ENCODE peak calls at places on chromosomes 5 and 9, in nine cellular contexts. U is activated CD4-positive, CD25-positive, alpha-beta regulatory T cell; S is activated T-helper 1 cell treated with anti-CD3 and anti-CD28 coated beads, Interleukin-12 subunit alpha, Interleukin-12 subunit beta, Interleukin-2, Interleukin-4 antibody, amounts not matched to agents 30 ng/mL and 10 ng/mL and 1 ng/mL, durations not matched to agents 14 hours and 24 hours and 36 hours; W is nucleus accumbens; Z is prostate gland; V is iris pigment epithelial cell; O is Peyer's patch; E is A172; Y is T1000. B is an unnamed sample.

GRCh38 chr5:34660444-34660843 is 4.3 kb downstream of the RAI14 start:
- DNase-seq in V (peak), E (peak), O (no peak), U (no peak), S (no peak), Z (no peak), Y (no peak), W (no peak), B (no peak)

GRCh38 chr9:80175286-80175906 is 603.6 kb downstream of the TLE4 start:
- DNase-seq in U (no peak), W (no peak), Y (no peak), Z (no peak), V (peak), S (no peak), O (no peak), E (peak), B (no peak)

GRCh38 chr9:111297061-111297824 is 32.8 kb downstream of the OR2K2 start:
- DNase-seq in Y (no peak), U (no peak), E (no peak), V (peak), O (no peak), W (no peak), Z (no peak), S (no peak), B (no peak)

GRCh38 chr9:95264954-95265615 is 52.4 kb downstream of the FANCC start:
- DNase-seq in Y (no peak), W (no peak), U (no peak), Z (no peak), S (no peak), V (peak), O (no peak), E (peak), B (no peak)

GRCh38 chr5:42767491-42768105 is 11.0 kb downstream of the CCDC152 start:
- DNase-seq in V (peak), S (no peak), Z (no peak), W (no peak), Y (no peak), E (peak), O (no peak), U (no peak), B (no peak)

GRCh38 chr9:128523199-128523925 is 18.8 kb downstream of the GLE1 start:
- DNase-seq in S (no peak), Y (no peak), V (peak), U (no peak), E (peak), Z (no peak), O (no peak), W (peak), B (no peak)

GRCh38 chr5:74279244-74279643 is 361.3 kb downstream of the ENC1 start:
- DNase-seq in Z (no peak), E (no peak), U (no peak), V (no peak), S (no peak), O (no peak), Y (no peak), W (no peak), B (no peak)

GRCh38 chr5:1525624-1525985 is 1.8 kb upstream of the LPCAT1 start:
- DNase-seq in V (no peak), Y (no peak), E (no peak), Z (no peak), O (peak), S (no peak), W (no peak), U (no peak), B (no peak)

GRCh38 chr5:128062172-128062746 is 21.3 kb upstream of the SLC12A2 start:
- DNase-seq in U (no peak), O (no peak), S (no peak), W (no peak), V (peak), Z (no peak), E (peak), Y (no peak), B (peak)

GRCh38 chr5:141958113-141958512 is at the start of gene PCDH12:
- DNase-seq in Z (no peak), Y (no peak), U (no peak), O (peak), W (no peak), V (no peak), E (peak), S (peak), B (no peak)

GRCh38 chr5:154197801-154198461 is 7.4 kb downstream of the GALNT10 start:
- DNase-seq in V (peak), S (peak), Y (no peak), W (no peak), O (no peak), E (peak), U (peak), Z (peak), B (peak)

GRCh38 chr5:143001764-143002351 is 231.7 kb downstream of the ARHGAP26 start:
- DNase-seq in Y (no peak), Z (no peak), V (peak), W (no peak), S (no peak), U (no peak), E (peak), O (no peak), B (no peak)

GRCh38 chr9:127878001-127878651 is 651 bp upstream of the AK1 start:
- DNase-seq in U (no peak), Y (no peak), Z (no peak), W (no peak), O (no peak), V (no peak), E (no peak), S (no peak), B (no peak)

GRCh38 chr5:53406630-53407316 is 73.7 kb upstream of the FST start:
- DNase-seq in W (no peak), O (no peak), U (no peak), V (peak), E (peak), S (no peak), Y (no peak), Z (no peak), B (peak)

GRCh38 chr5:37950436-37950835 is 110.6 kb upstream of the GDNF start:
- DNase-seq in Y (no peak), S (no peak), E (no peak), W (no peak), V (no peak), U (no peak), Z (no peak), O (no peak), B (no peak)

GRCh38 chr5:60597570-60597969 is 102.4 kb downstream of the DEPDC1B start:
- DNase-seq in Y (no peak), S (peak), W (no peak), Z (no peak), U (no peak), O (no peak), E (no peak), V (no peak), B (no peak)

GRCh38 chr9:34652608-34653007 is 623 bp downstream of the IL11RA start:
- DNase-seq in Y (no peak), Z (no peak), S (no peak), U (no peak), O (no peak), E (no peak), V (peak), W (no peak), B (no peak)

GRCh38 chr5:96487859-96488258 is 54.8 kb upstream of the PCSK1 start:
- DNase-seq in V (no peak), Z (no peak), S (no peak), Y (no peak), W (no peak), U (no peak), O (no peak), E (no peak), B (no peak)

GRCh38 chr9:78383130-78383529 is 86.2 kb downstream of the PSAT1 start:
- DNase-seq in E (no peak), O (no peak), S (no peak), U (no peak), W (no peak), Y (no peak), Z (no peak), V (peak), B (no peak)

GRCh38 chr5:140690376-140690932 is 716 bp downstream of the HARS1 start:
- DNase-seq in U (no peak), S (no peak), Z (no peak), O (no peak), E (peak), W (no peak), Y (no peak), V (no peak), B (no peak)

GRCh38 chr9:98045234-98046160 is 11.0 kb upstream of the NANS start:
- DNase-seq in S (peak), V (no peak), W (no peak), Y (no peak), Z (no peak), O (no peak), U (no peak), E (peak), B (no peak)

GRCh38 chr9:134947265-134947955 is 29.7 kb upstream of the FCN1 start:
- DNase-seq in V (no peak), U (no peak), W (no peak), Y (no peak), Z (no peak), E (no peak), S (no peak), O (no peak), B (no peak)